ENCODE peak calls at places on chromosomes 6 and 20, in seven cellular contexts. A is K562, Q is GM12878, L is H1, K is GM12892, S is SK-N-SH, V is HepG2. U is an unnamed sample.

GRCh38 chr6:156780962-156781705 is 4.0 kb downstream of the ARID1B start:
- DNase-seq in V (no peak), A (no peak), Q (no peak), L (no peak), S (no peak), K (no peak), U (no peak)

GRCh38 chr20:57762531-57763234 is 52.9 kb upstream of the PMEPA1 start:
- DNase-seq in Q (no peak), K (no peak), A (no peak), L (no peak), S (no peak), V (no peak), U (no peak)

GRCh38 chr6:113701552-113702254 is 155.4 kb upstream of the MARCKS start:
- DNase-seq in A (no peak), L (no peak), V (no peak), Q (no peak), K (no peak), S (no peak), U (no peak)

GRCh38 chr6:137097057-137097456 is 52.3 kb upstream of the IL20RA start:
- DNase-seq in K (no peak), V (no peak), A (no peak), L (no peak), S (no peak), Q (no peak), U (no peak)

GRCh38 chr6:74749211-74750142 is 456.4 kb downstream of the COL12A1 start:
- DNase-seq in L (no peak), V (no peak), A (no peak), K (no peak), S (no peak), Q (no peak), U (no peak)

GRCh38 chr20:15253431-15253830 is 916.0 kb upstream of the FLRT3 start:
- DNase-seq in Q (no peak), A (no peak), K (no peak), L (no peak), V (no peak), S (no peak), U (no peak)

GRCh38 chr6:143579703-143580102 is 68.2 kb upstream of the FUCA2 start:
- DNase-seq in Q (no peak), A (no peak), V (no peak), K (no peak), L (no peak), S (no peak), U (no peak)

GRCh38 chr6:134372603-134373281 is 54.8 kb upstream of the SGK1 start:
- DNase-seq in Q (no peak), V (no peak), K (no peak), L (no peak), A (no peak), S (no peak), U (no peak)

GRCh38 chr20:43007525-43007924 is 182.2 kb downstream of the PTPRT start:
- DNase-seq in V (no peak), Q (no peak), A (no peak), L (no peak), S (no peak), K (no peak), U (no peak)

GRCh38 chr20:358891-359555 is 12.1 kb downstream of the NRSN2 start:
- DNase-seq in K (no peak), S (no peak), Q (no peak), L (no peak), V (no peak), A (no peak), U (no peak)

GRCh38 chr6:90537723-90538407 is 49.0 kb downstream of the MAP3K7 start:
- DNase-seq in A (no peak), Q (peak; percentile 1), K (no peak), L (no peak), S (no peak), V (no peak), U (no peak)

GRCh38 chr20:39661833-39662232 is 699.7 kb downstream of the DHX35 start:
- DNase-seq in L (no peak), A (no peak), V (no peak), K (no peak), S (no peak), Q (no peak), U (no peak)

GRCh38 chr6:111011360-111012142 is 29.7 kb downstream of the RPF2 start:
- DNase-seq in Q (peak; percentile 15), V (peak; percentile 32), A (peak; percentile 27), L (no peak), K (peak; percentile 12), S (peak; percentile 64), U (peak; percentile 30)

GRCh38 chr20:21902391-21902790 is 196.9 kb downstream of the PAX1 start:
- DNase-seq in Q (no peak), K (no peak), L (no peak), A (no peak), V (no peak), S (no peak), U (no peak)
- TF ChIP-seq POLR2AphosphoS5 in Q (no peak), K (no peak), L (no peak), A (no peak), V (no peak), S (no peak), U (no peak)

DNA sequence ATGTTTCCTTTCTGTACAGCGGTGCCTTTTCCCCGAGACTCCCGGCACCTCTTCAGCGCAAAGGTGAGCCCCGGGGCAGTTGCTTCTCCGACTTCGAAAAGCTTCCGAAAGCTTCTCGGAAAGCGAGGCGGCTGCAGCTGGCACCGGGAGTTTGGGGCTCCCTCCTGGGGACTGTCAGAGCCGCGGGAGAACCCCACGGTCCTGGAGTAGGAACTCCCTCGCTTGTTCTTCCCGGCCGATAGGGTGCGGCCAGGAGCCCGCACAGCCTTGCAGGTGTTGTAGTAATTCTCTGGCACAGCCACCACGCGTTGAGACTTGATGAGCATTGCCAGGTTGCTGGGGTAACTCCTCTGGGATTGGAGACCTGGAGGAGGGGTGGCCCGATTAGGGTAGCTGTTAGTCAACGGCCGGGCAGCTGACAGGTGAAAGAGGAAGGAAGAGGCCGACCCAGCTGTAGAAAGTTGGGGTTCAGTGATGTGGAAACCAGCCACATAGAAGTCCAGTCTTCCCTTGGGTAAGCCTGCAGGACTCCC is 708 bp downstream of the KDM1B start:
- DNase-seq in A (peak; percentile 68), K (peak; percentile 44), S (peak; percentile 57), V (peak; percentile 85), L (peak; percentile 80), Q (peak; percentile 55), U (peak; percentile 43)
- TF ChIP-seq TAF1 in A (peak; percentile 23), K (no peak), S (no peak), V (no peak), L (peak; percentile 22), Q (no peak), U (no peak)

GRCh38 chr20:47357296-47358051 is 975 bp upstream of the ZMYND8 start:
- DNase-seq in L (peak; percentile 84), K (peak; percentile 53), S (peak; percentile 42), Q (no peak), V (peak; percentile 100), A (peak; percentile 73), U (peak; percentile 42)

GRCh38 chr20:47359533-47360206 is 3.2 kb upstream of the ZMYND8 start:
- DNase-seq in S (no peak), V (no peak), A (no peak), L (no peak), K (no peak), Q (no peak), U (no peak)

GRCh38 chr20:47358052-47358671 is 1.7 kb upstream of the ZMYND8 start:
- DNase-seq in Q (no peak), K (no peak), V (peak; percentile 67), L (no peak), S (no peak), A (no peak), U (no peak)

GRCh38 chr20:47360207-47360488 is 3.6 kb upstream of the ZMYND8 start:
- DNase-seq in V (peak; percentile 69), Q (no peak), L (no peak), K (no peak), S (no peak), A (no peak), U (no peak)

DNA sequence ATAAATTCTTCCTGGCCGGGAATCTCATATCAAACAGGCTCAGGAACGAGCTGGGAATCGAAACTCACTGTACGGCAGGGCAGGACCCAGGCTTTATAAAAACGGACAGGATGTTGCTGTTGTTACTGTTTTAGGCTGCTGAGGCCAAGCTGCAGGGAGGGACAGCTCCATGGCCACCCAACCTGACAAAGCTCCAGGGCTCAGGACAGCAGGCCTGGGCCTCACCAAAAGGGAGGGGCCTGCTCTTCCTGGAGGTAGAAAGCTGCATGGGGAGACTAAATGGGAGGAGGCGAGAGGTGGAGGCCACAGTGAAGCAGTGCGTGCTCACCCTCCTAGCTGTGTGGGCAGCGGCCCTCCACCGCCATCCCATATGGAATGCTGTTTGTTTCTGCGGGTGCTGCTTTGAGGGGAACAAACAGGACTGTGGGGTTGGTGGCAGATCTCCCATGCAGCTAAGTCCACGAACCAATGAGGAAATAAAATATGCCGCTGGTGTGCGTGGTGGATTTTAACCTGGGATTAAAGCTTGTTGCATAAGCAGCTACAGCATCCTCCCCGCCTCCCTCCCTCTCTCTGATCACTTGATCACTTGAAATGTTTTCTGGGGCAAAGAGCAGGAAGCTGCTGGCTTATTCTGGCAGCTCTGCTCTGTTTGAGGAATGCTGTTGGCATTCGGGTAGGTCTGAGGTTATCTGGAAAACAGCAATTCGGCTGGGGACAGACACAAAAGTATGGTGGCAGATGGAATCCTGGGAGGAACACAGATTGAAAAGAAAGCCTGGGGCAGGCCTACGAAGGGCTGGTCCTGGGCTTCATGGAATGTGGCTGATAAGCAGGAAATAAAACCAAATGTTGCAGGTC is 2.4 kb upstream of the ZMYND8 start:
- DNase-seq in A (peak; percentile 63), S (peak; percentile 67), Q (no peak), L (no peak), K (no peak), V (peak; percentile 100), U (no peak)
- TF ChIP-seq POLR2AphosphoS5 in A (peak; percentile 40), S (peak; percentile 51), Q (no peak), L (no peak), K (no peak), V (peak; percentile 96), U (no peak)

GRCh38 chr6:9197726-9198125 is 762.4 kb upstream of the SLC35B3 start:
- DNase-seq in A (no peak), S (no peak), K (no peak), L (no peak), Q (no peak), V (no peak), U (no peak)
- TF ChIP-seq TAF1 in A (no peak), S (no peak), K (no peak), L (no peak), Q (no peak), V (no peak), U (no peak)

GRCh38 chr6:17574871-17575560 is 25.1 kb upstream of the FAM8A1 start:
- DNase-seq in S (no peak), K (no peak), Q (no peak), V (no peak), L (no peak), A (no peak), U (no peak)
- TF ChIP-seq POLR2AphosphoS5 in S (no peak), K (no peak), Q (no peak), V (no peak), L (no peak), A (no peak), U (no peak)